ENCODE peak calls at places on chromosome 1, in five cellular contexts. T is aorta, Q is HCT116, F is brain microvascular endothelial cell, K is colonic mucosa. H is an unnamed sample.

GRCh38 chr1:151547119-151547899 is 7.2 kb downstream of the TUFT1 start:
- DNase-seq in Q (peak; percentile 35), F (peak; percentile 81), K (peak; percentile 84), T (peak; percentile 84), H (peak; percentile 91)

GRCh38 chr1:35505911-35506798 is 51.0 kb downstream of the KIAA0319L start:
- DNase-seq in Q (peak; percentile 13), K (no peak), T (no peak), F (peak; percentile 92), H (peak; percentile 86)

GRCh38 chr1:165852896-165853295 is 25.5 kb downstream of the UCK2 start:
- DNase-seq in T (no peak), K (no peak), Q (no peak), F (no peak), H (no peak)

GRCh38 chr1:175448467-175448866 is 255.9 kb upstream of the KIAA0040 start:
- DNase-seq in T (no peak), K (no peak), F (no peak), Q (no peak), H (no peak)

GRCh38 chr1:161044908-161045748 is 649 bp downstream of the USF1 start:
- DNase-seq in T (peak; percentile 86), Q (no peak), F (peak; percentile 56), K (peak; percentile 81), H (no peak)

GRCh38 chr1:23118957-23119792 is 49.5 kb downstream of the LUZP1 start:
- DNase-seq in T (no peak), Q (no peak), K (no peak), F (no peak), H (no peak)

GRCh38 chr1:29961676-29962059 is 725.3 kb downstream of the PTPRU start:
- DNase-seq in F (no peak), T (no peak), Q (no peak), K (no peak), H (no peak)

GRCh38 chr1:41919764-41920397 is 1.2 kb upstream of the HIVEP3 start:
- DNase-seq in F (no peak), Q (no peak), T (no peak), K (no peak), H (no peak)

GRCh38 chr1:206555473-206555935 is 48.2 kb downstream of the RASSF5 start:
- DNase-seq in Q (no peak), F (peak; percentile 7), K (no peak), T (no peak), H (no peak)

GRCh38 chr1:119740261-119740660 is 28.4 kb downstream of the HMGCS2 start:
- DNase-seq in K (no peak), Q (no peak), F (no peak), T (no peak), H (no peak)

GRCh38 chr1:230048322-230048721 is 18.7 kb upstream of the GALNT2 start:
- DNase-seq in T (no peak), F (no peak), Q (no peak), K (no peak), H (no peak)

GRCh38 chr1:24898909-24899439 is 31.1 kb downstream of the RUNX3 start:
- DNase-seq in Q (no peak), K (no peak), T (peak; percentile 38), F (no peak), H (no peak)

GRCh38 chr1:222732216-222733159 is 4.5 kb upstream of the FAM177B start:
- DNase-seq in Q (no peak), T (no peak), F (no peak), K (no peak), H (no peak)

GRCh38 chr1:43936470-43937151 is 3.0 kb downstream of the ARTN start:
- DNase-seq in Q (no peak), T (peak; percentile 81), F (no peak), K (peak; percentile 40), H (no peak)
- H3K4me3 ChIP-seq in Q (no peak overlapping the region), T (peak overlapping the region; percentile 8), F (peak overlapping the region; percentile 33), K (peak overlapping the region; percentile 62), H (peak overlapping the region; percentile 19)

GRCh38 chr1:38773483-38773882 is 86.1 kb downstream of the RRAGC start:
- DNase-seq in F (no peak), K (no peak), Q (no peak), T (no peak), H (no peak)
- H3K36me3 ChIP-seq in F (no peaks in the 10 kb centered on the region), K (no peaks in the 10 kb centered on the region), Q (no peaks in the 10 kb centered on the region), T (no peaks in the 10 kb centered on the region), H (no peaks in the 10 kb centered on the region)

GRCh38 chr1:6026095-6026809 is 19.4 kb upstream of the KCNAB2 start:
- DNase-seq in K (peak; percentile 90), Q (peak; percentile 44), F (peak; percentile 12), T (peak; percentile 87), H (no peak)

GRCh38 chr1:6029351-6029750 is 16.3 kb upstream of the KCNAB2 start:
- DNase-seq in K (no peak), F (no peak), Q (no peak), T (no peak), H (no peak)

GRCh38 chr1:6027591-6027990 is 18.1 kb upstream of the KCNAB2 start:
- DNase-seq in Q (no peak), K (no peak), F (no peak), T (no peak), H (no peak)

GRCh38 chr1:6030144-6030543 is 15.5 kb upstream of the KCNAB2 start:
- DNase-seq in Q (no peak), F (no peak), T (no peak), K (no peak), H (no peak)

DNA sequence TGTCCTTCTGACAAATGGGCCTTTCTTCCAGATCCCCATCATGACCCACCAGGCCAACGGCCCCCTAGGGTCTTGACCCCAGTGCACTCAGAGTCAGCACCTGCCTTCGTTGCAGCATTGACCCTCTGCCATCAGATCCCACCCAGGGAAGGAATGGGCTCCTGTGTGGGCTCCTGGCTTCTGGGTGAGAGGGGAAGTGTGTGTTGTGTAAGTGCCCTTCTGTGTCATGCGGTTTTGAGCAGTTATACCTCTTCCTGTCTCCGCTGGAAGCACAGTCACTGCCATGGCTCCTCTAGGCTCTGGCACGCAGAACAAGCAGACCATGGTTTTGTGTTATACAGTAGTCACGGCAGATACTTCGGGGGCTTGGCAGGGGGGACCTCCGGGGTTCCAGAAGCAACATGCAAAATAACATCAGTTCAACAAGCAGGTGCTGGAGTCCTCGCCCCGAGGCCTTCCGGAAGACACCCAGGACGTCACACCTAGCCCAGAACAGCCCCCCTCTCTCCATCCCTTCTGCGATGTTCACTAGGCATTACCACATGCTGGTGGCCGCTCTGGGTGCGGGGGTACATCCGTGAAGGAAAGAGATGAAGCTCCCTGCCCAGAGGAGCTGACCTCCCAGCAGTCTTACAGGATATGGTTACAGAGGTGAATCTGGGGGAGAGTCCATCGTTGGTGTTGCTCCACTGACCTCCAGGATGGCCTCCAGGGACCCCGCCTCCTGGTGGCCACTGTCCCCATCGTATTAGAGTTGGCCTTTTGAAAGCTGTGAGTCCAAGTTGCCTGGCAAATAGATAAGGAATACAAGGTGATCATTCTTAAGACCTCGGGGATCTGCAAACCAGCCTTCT is 17.4 kb upstream of the KCNAB2 start:
- DNase-seq in K (peak; percentile 34), F (peak; percentile 8), Q (no peak), T (no peak), H (no peak)
- H3K4me3 ChIP-seq in K (peak overlapping the region; percentile 38), F (no peak overlapping the region), Q (no peak overlapping the region), T (no peak overlapping the region), H (no peak overlapping the region)

DNA sequence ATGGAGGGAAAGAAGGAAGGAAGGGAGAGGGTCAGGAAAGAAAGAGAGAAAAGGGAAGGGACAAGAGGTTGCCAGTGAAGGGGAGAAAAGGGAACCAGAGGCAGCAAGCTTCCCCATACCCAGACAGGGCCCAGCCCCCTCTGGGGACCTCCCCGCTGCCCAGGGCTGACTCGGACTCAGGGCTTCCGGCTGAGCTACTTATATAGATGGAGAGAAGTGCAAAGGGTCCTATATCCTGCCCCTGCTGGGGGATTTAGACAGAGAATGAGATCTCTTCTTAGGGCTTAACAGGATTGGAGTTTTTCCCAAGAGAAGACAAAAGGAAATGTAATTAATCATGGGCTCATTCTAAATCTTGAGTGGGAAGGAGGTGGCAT is at the start of gene ETV3L:
- DNase-seq in T (no peak), Q (no peak), F (no peak), K (no peak), H (no peak)
- H3K36me3 ChIP-seq in T (no peaks in the 10 kb centered on the region), Q (no peaks in the 10 kb centered on the region), F (no peaks in the 10 kb centered on the region), K (no peaks in the 10 kb centered on the region), H (no peaks in the 10 kb centered on the region)

H was measured in kidney epithelial cell.